ENCODE peak calls at places on chromosomes 11 and 22, in five cellular contexts. S, J, B, E and I are unnamed samples.

GRCh38 chr11:47271328-47271727 is 1.4 kb downstream of the MADD start:
- DNase-seq in S (no peak), J (no peak), B (no peak), E (no peak), I (no peak)

GRCh38 chr11:108035690-108036089 is 27.0 kb downstream of the CUL5 start:
- DNase-seq in S (no peak), J (no peak), B (no peak), E (no peak), I (no peak)

GRCh38 chr22:31173386-31174145 is 13.6 kb downstream of the RNF185 start:
- DNase-seq in S (no peak), J (no peak), B (no peak), E (no peak), I (peak)

GRCh38 chr11:12539570-12539969 is 134.7 kb upstream of the TEAD1 start:
- DNase-seq in S (no peak), J (no peak), B (no peak), E (no peak), I (peak)

GRCh38 chr22:32733900-32734299 is 67.6 kb upstream of the TIMP3 start:
- DNase-seq in S (no peak), J (no peak), B (no peak), E (no peak), I (no peak)

GRCh38 chr11:35218956-35219355 is 80.0 kb downstream of the CD44 start:
- DNase-seq in S (no peak), J (no peak), B (no peak), E (no peak), I (peak)

GRCh38 chr22:23271597-23271908 is 91.2 kb downstream of the BCR start:
- DNase-seq in S (no peak), J (no peak), B (no peak), E (no peak), I (no peak)

GRCh38 chr11:106101797-106102196 is 24.3 kb downstream of the AASDHPPT start:
- DNase-seq in S (no peak), J (no peak), B (no peak), E (no peak), I (no peak)

GRCh38 chr11:112751312-112751711 is 209.9 kb upstream of the NCAM1 start:
- DNase-seq in S (no peak), J (peak), B (no peak), E (no peak), I (no peak)

GRCh38 chr11:117143390-117143789 is 697 bp upstream of the PAFAH1B2 start:
- DNase-seq in S (no peak), J (peak), B (peak), E (peak), I (no peak)

GRCh38 chr22:25081409-25081824 is 118.2 kb upstream of the CRYBB3 start:
- DNase-seq in S (no peak), J (no peak), B (no peak), E (no peak), I (no peak)

GRCh38 chr11:125960771-125961170 is 14.9 kb downstream of the VSIG10L2 start:
- DNase-seq in S (no peak), J (no peak), B (no peak), E (no peak), I (no peak)

GRCh38 chr11:124946735-124947141 is 7.3 kb upstream of the CCDC15 start:
- DNase-seq in S (no peak), J (no peak), B (no peak), E (no peak), I (peak)

GRCh38 chr11:15923169-15923568 is 433.2 kb downstream of the SOX6 start:
- DNase-seq in S (no peak), J (no peak), B (no peak), E (no peak), I (no peak)

GRCh38 chr22:47691152-47691895 is 928.9 kb downstream of the TBC1D22A start:
- DNase-seq in S (no peak), J (no peak), B (no peak), E (peak), I (no peak)

GRCh38 chr11:68780829-68781228 is 29.5 kb upstream of the TESMIN start:
- DNase-seq in S (no peak), J (no peak), B (peak), E (no peak), I (no peak)

GRCh38 chr11:65429724-65430405 is 7.3 kb downstream of the NEAT1 start:
- DNase-seq in S (peak), J (peak), B (peak), E (no peak), I (no peak)

GRCh38 chr11:65427691-65428577 is 5.3 kb downstream of the NEAT1 start:
- DNase-seq in S (peak), J (peak), B (no peak), E (no peak), I (no peak)

GRCh38 chr11:65426839-65427690 is 4.5 kb downstream of the NEAT1 start:
- DNase-seq in S (no peak), J (peak), B (peak), E (no peak), I (no peak)

GRCh38 chr11:65429069-65429681 is 6.6 kb downstream of the NEAT1 start:
- DNase-seq in S (peak), J (peak), B (no peak), E (no peak), I (no peak)

GRCh38 chr11:65428578-65429068 is 6.0 kb downstream of the NEAT1 start:
- DNase-seq in S (no peak), J (peak), B (no peak), E (no peak), I (no peak)
- H3K4me3 ChIP-seq in S (no peak), J (peak), B (peak), E (no peak), I (peak)

GRCh38 chr11:30017467-30017895 is 651 bp upstream of the KCNA4 start:
- DNase-seq in S (no peak), J (no peak), B (no peak), E (no peak), I (no peak)

GRCh38 chr11:30018443-30018842 is 1.6 kb upstream of the KCNA4 start:
- DNase-seq in S (no peak), J (no peak), B (no peak), E (no peak), I (no peak)

GRCh38 chr11:30015725-30016449 is 943 bp downstream of the KCNA4 start:
- DNase-seq in S (no peak), J (no peak), B (no peak), E (no peak), I (no peak)

GRCh38 chr11:30019481-30019880 is 2.7 kb upstream of the KCNA4 start:
- DNase-seq in S (no peak), J (no peak), B (no peak), E (no peak), I (no peak)

DNA sequence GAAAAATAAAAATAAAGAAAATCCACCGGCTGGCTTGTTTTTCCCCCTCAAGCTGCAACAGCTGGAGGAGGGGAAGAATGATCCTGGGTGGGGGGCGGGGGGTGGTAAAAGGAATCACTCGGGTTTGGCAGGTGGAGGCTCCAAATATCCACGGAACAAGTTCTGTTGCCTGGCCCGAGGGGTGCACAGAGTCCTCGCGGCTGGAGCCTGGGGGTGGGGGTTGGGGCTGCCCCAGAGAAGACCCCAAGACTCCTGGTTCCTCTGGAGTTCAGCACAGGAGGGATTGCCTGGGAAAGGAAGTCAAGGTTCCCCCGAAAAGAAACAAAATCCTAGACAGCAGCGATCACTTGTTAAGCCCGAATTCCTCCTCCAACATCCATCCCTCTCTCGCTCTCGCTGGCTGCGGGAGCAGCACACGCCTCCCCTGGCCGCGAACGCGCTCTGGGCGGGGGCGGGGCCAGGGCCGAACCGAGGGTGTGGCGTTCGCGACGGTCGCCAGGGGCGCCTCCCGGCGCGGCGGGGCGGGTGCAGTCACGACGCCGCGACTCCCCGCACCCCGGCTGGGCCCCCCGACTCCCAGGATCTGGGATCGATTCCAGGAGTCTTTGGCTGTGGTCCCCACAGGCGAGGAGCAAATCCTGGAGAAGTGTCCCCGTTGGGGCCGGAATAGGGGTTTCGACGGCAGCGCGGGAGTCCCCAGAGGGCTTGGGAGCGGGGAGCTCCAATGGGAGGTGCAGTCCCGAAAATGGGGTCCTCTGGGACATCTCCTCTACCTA is at the start of gene KCNA4:
- DNase-seq in S (no peak), J (no peak), B (peak), E (no peak), I (no peak)
- TF ChIP-seq CTCF in S (no peak), J (no peak), B (peak), E (no peak), I (no peak)

GRCh38 chr22:22085702-22086500 is 103.3 kb upstream of the TOP3B start:
- DNase-seq in S (peak), J (no peak), B (no peak), E (no peak), I (no peak)

GRCh38 chr22:22082960-22083359 is 100.4 kb upstream of the TOP3B start:
- DNase-seq in S (no peak), J (no peak), B (no peak), E (no peak), I (no peak)

GRCh38 chr22:22086501-22087158 is 104.0 kb upstream of the TOP3B start:
- DNase-seq in S (no peak), J (no peak), B (no peak), E (no peak), I (no peak)

GRCh38 chr22:22082229-22082835 is 99.7 kb upstream of the TOP3B start:
- DNase-seq in S (no peak), J (no peak), B (no peak), E (no peak), I (no peak)

DNA sequence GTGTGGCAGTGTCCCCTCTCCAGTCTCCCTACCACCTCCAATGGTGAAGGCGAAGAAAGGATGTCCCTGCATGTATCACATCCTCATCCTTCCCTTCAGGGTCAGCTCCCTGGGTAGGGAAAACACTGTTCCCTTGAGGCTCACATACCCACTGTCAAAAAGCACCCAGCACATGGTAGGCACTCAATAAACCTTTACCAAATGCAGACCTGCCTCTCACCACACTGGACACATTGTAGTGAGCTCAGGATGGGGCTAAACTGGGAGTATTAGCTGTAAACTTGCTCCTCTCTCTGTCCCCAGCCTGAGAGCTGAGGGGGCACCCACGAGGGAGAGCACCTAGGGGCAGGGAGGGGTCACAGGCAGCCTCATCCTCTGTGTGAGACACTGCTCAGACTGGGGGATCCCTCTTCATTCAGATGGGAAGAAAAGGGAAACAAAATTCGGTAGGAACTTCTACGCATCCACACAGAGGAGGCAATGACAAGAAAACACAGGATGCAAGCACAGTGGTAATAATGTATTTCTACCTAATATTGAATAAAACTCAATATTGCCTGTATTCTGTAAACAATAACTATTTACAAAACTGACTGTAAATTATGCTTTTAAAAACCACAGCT is 101.6 kb upstream of the TOP3B start:
- DNase-seq in S (no peak), J (no peak), B (no peak), E (no peak), I (no peak)
- H3K4me3 ChIP-seq in S (no peak), J (no peak), B (no peak), E (no peak), I (no peak)

GRCh38 chr11:579830-580601 is 3.7 kb downstream of the PHRF1 start:
- DNase-seq in S (no peak), J (no peak), B (no peak), E (no peak), I (no peak)
- TF ChIP-seq CTCF in S (no peak), J (no peak), B (no peak), E (no peak), I (no peak)

DNA sequence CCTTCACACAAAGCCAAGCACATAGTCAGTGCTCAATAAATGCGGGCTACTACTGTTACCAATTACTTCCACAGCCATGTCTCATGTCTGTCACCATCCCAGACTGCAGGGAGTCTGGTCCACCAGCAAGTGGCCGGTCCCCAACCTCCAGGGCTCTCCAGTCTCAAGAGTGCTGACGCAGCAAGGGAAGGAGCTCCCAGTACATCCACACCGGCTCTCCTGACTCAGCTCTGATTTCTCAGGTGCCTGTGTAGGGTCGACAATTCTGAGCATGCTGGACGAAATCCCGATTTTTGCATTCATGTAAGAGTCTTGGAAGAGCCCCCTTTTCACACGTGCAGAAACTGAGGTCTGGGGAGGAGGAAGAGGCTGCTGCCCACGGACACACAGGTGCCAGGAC is 10.3 kb upstream of the NEFH start:
- DNase-seq in S (no peak), J (no peak), B (no peak), E (no peak), I (no peak)
- H3K4me3 ChIP-seq in S (no peak), J (no peak), B (peak), E (no peak), I (no peak)

DNA sequence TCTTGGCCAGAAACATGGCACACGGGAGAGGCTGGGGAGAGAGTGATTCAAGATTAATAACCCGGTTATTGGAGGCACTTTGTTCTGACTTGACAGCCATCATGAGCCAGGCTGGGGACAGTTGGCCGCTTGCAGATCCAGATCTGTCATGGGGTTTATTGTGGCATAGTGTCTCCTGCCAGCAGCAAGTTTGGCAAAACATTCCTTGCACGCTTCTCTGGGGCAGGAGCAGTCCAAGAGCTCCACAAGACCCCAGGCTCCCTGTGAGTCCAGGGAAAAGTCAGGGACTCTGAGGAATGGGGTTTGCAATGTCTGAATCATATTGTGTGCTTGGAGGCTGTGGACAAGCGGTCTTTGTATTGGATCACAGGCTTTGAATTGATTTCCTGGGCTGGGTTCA is 270.5 kb downstream of the MIAT start:
- DNase-seq in S (no peak), J (no peak), B (no peak), E (no peak), I (no peak)
- TF ChIP-seq CTCF in S (no peak), J (no peak), B (no peak), E (no peak), I (no peak)

GRCh38 chr11:115255006-115255762 is 249.0 kb downstream of the CADM1 start:
- DNase-seq in S (no peak), J (no peak), B (no peak), E (no peak), I (no peak)

GRCh38 chr11:115257286-115258077 is 246.7 kb downstream of the CADM1 start:
- DNase-seq in S (no peak), J (no peak), B (no peak), E (no peak), I (no peak)

GRCh38 chr11:115251126-115251525 is 253.1 kb downstream of the CADM1 start:
- DNase-seq in S (no peak), J (no peak), B (no peak), E (no peak), I (no peak)

GRCh38 chr11:115258216-115258615 is 246.0 kb downstream of the CADM1 start:
- DNase-seq in S (no peak), J (no peak), B (no peak), E (no peak), I (no peak)

DNA sequence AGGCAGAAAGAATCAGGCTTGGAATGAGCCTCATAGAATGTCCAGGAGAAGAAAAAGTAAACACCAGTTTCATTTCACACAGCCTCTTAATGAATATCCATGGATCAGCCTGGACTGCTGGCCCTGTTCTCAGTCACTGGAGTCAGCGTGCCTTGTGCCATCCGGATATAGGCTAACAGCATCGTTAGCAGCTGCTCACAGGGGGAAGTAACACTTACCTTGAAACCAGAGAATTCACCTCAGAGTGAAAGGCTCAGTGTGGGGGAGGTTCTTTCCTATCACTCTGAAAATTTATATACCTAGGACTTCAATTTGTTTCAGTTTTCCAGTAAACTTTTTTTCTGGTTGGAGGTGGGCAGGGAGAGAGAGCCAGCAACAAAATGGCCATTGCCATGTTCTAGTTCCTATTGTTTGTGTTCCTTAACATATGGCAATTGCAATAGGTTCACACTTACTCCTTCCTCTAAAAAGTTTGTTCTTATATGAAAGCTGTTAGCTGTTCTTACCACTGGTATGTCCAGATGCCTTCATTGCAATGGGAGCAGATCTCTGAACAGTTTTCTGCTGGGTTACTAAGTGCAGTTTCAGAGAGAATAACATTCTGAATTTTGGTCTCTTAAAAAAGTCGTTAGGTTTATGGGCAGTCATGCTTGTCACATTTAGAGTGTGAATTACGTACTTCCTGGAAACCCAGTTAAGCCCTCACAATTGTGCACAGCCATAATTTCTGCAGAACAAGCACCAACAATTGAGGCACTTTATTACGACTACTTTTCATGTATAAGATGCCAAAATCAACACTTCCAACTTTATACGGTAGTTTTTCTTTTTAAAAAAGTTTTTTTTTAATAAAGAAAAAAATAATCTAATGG is 247.7 kb downstream of the CADM1 start:
- DNase-seq in S (no peak), J (no peak), B (no peak), E (no peak), I (no peak)
- H3K4me3 ChIP-seq in S (no peak), J (no peak), B (no peak), E (no peak), I (no peak)